ENCODE peak calls at places on chromosome 5, in five cellular contexts. One of them, this sample, is unnamed.

GRCh38 chr5:132063090-132063911 is 2.8 kb downstream of the IL3 start:
- DNase-seq in left cardiac atrium: peak; percentile 70
- DNase-seq in KBM-7: peak; percentile 77
- DNase-seq in globus pallidus: peak; percentile 32
- DNase-seq in type B pancreatic cell: peak; percentile 82
- DNase-seq in this sample: peak; percentile 85

GRCh38 chr5:78750281-78750680 is 101.7 kb upstream of the LHFPL2 start:
- DNase-seq in left cardiac atrium: no peak
- DNase-seq in KBM-7: no peak
- DNase-seq in globus pallidus: no peak
- DNase-seq in type B pancreatic cell: no peak
- DNase-seq in this sample: no peak

GRCh38 chr5:43338856-43339255 is 25.6 kb upstream of the HMGCS1 start:
- DNase-seq in left cardiac atrium: no peak
- DNase-seq in KBM-7: peak; percentile 60
- DNase-seq in globus pallidus: no peak
- DNase-seq in type B pancreatic cell: no peak
- DNase-seq in this sample: no peak

GRCh38 chr5:71974622-71975021 is 132.7 kb upstream of the MAP1B start:
- DNase-seq in left cardiac atrium: no peak
- DNase-seq in KBM-7: no peak
- DNase-seq in globus pallidus: no peak
- DNase-seq in type B pancreatic cell: no peak
- DNase-seq in this sample: no peak

GRCh38 chr5:147485046-147485445 is 24.8 kb downstream of the DPYSL3 start:
- DNase-seq in left cardiac atrium: no peak
- DNase-seq in KBM-7: no peak
- DNase-seq in globus pallidus: no peak
- DNase-seq in type B pancreatic cell: no peak
- DNase-seq in this sample: no peak

GRCh38 chr5:122498163-122498562 is 186.1 kb downstream of the SNCAIP start:
- DNase-seq in left cardiac atrium: no peak
- DNase-seq in KBM-7: no peak
- DNase-seq in globus pallidus: peak; percentile 27
- DNase-seq in type B pancreatic cell: no peak
- DNase-seq in this sample: no peak

GRCh38 chr5:32278403-32278802 is 34.3 kb downstream of the MTMR12 start:
- DNase-seq in left cardiac atrium: no peak
- DNase-seq in KBM-7: no peak
- DNase-seq in globus pallidus: no peak
- DNase-seq in type B pancreatic cell: no peak
- DNase-seq in this sample: no peak

GRCh38 chr5:1737790-1738405 is 61.7 kb downstream of the MRPL36 start:
- DNase-seq in left cardiac atrium: no peak
- DNase-seq in KBM-7: peak; percentile 62
- DNase-seq in globus pallidus: no peak
- DNase-seq in type B pancreatic cell: no peak
- DNase-seq in this sample: peak; percentile 82

GRCh38 chr5:126354012-126354856 is 69.0 kb upstream of the GRAMD2B start:
- DNase-seq in left cardiac atrium: no peak
- DNase-seq in KBM-7: peak; percentile 30
- DNase-seq in globus pallidus: peak; percentile 77
- DNase-seq in type B pancreatic cell: no peak
- DNase-seq in this sample: peak; percentile 66

GRCh38 chr5:125394661-125395280 is 648.3 kb upstream of the ZNF608 start:
- DNase-seq in left cardiac atrium: no peak
- DNase-seq in KBM-7: no peak
- DNase-seq in globus pallidus: no peak
- DNase-seq in type B pancreatic cell: no peak
- DNase-seq in this sample: no peak

GRCh38 chr5:143646961-143647360 is 165.0 kb upstream of the HMHB1 start:
- DNase-seq in left cardiac atrium: no peak
- DNase-seq in KBM-7: no peak
- DNase-seq in globus pallidus: no peak
- DNase-seq in type B pancreatic cell: no peak
- DNase-seq in this sample: no peak

GRCh38 chr5:37701868-37702267 is 138.0 kb downstream of the GDNF start:
- DNase-seq in left cardiac atrium: no peak
- DNase-seq in KBM-7: no peak
- DNase-seq in globus pallidus: no peak
- DNase-seq in type B pancreatic cell: no peak
- DNase-seq in this sample: no peak

GRCh38 chr5:32711693-32712462 is 757 bp downstream of the NPR3 start:
- DNase-seq in left cardiac atrium: peak; percentile 63
- DNase-seq in KBM-7: peak; percentile 63
- DNase-seq in globus pallidus: no peak
- DNase-seq in type B pancreatic cell: no peak
- DNase-seq in this sample: no peak

GRCh38 chr5:35087971-35088370 is 40.2 kb upstream of the AGXT2 start:
- DNase-seq in left cardiac atrium: no peak
- DNase-seq in KBM-7: no peak
- DNase-seq in globus pallidus: no peak
- DNase-seq in type B pancreatic cell: no peak
- DNase-seq in this sample: no peak

GRCh38 chr5:78757269-78758053 is 108.9 kb upstream of the LHFPL2 start:
- DNase-seq in left cardiac atrium: peak; percentile 43
- DNase-seq in KBM-7: no peak
- DNase-seq in globus pallidus: no peak
- DNase-seq in type B pancreatic cell: no peak
- DNase-seq in this sample: no peak

GRCh38 chr5:135219868-135220267 is 179.2 kb downstream of the MACROH2A1 start:
- DNase-seq in left cardiac atrium: no peak
- DNase-seq in KBM-7: no peak
- DNase-seq in globus pallidus: no peak
- DNase-seq in type B pancreatic cell: peak; percentile 42
- DNase-seq in this sample: no peak

GRCh38 chr5:54175-54730 is 37.7 kb upstream of the PLEKHG4B start:
- DNase-seq in left cardiac atrium: no peak
- DNase-seq in KBM-7: no peak
- DNase-seq in globus pallidus: no peak
- DNase-seq in type B pancreatic cell: no peak
- DNase-seq in this sample: no peak

GRCh38 chr5:60522299-60522915 is 177.6 kb downstream of the DEPDC1B start:
- DNase-seq in left cardiac atrium: no peak
- DNase-seq in KBM-7: no peak
- DNase-seq in globus pallidus: no peak
- DNase-seq in type B pancreatic cell: no peak
- DNase-seq in this sample: peak; percentile 90

GRCh38 chr5:87101321-87101720 is 166.4 kb upstream of the RASA1 start:
- DNase-seq in left cardiac atrium: no peak
- DNase-seq in KBM-7: no peak
- DNase-seq in globus pallidus: no peak
- DNase-seq in type B pancreatic cell: no peak
- DNase-seq in this sample: no peak

GRCh38 chr5:56233230-56233629 is at the start of gene ANKRD55:
- DNase-seq in left cardiac atrium: no peak
- DNase-seq in KBM-7: no peak
- DNase-seq in globus pallidus: peak; percentile 7
- DNase-seq in type B pancreatic cell: no peak
- DNase-seq in this sample: no peak

GRCh38 chr5:6715271-6715670 is 2.0 kb downstream of the TENT4A start:
- DNase-seq in left cardiac atrium: no peak
- DNase-seq in KBM-7: no peak
- DNase-seq in globus pallidus: no peak
- DNase-seq in type B pancreatic cell: peak; percentile 20
- DNase-seq in this sample: no peak

GRCh38 chr5:171848911-171849520 is 63.4 kb downstream of the SMIM23 start:
- DNase-seq in left cardiac atrium: no peak
- DNase-seq in KBM-7: no peak
- DNase-seq in globus pallidus: no peak
- DNase-seq in type B pancreatic cell: no peak
- DNase-seq in this sample: no peak

GRCh38 chr5:104977530-104977929 is 1414.9 kb upstream of the NUDT12 start:
- DNase-seq in left cardiac atrium: no peak
- DNase-seq in KBM-7: no peak
- DNase-seq in globus pallidus: no peak
- DNase-seq in type B pancreatic cell: no peak
- DNase-seq in this sample: no peak

GRCh38 chr5:115375922-115376321 is 79.5 kb upstream of the CCDC112 start:
- DNase-seq in left cardiac atrium: peak; percentile 33
- DNase-seq in KBM-7: no peak
- DNase-seq in globus pallidus: no peak
- DNase-seq in type B pancreatic cell: no peak
- DNase-seq in this sample: no peak

GRCh38 chr5:170192829-170193228 is 40.0 kb upstream of the C5orf58 start:
- DNase-seq in left cardiac atrium: no peak
- DNase-seq in KBM-7: no peak
- DNase-seq in globus pallidus: no peak
- DNase-seq in type B pancreatic cell: no peak
- DNase-seq in this sample: no peak

GRCh38 chr5:87541033-87541432 is 128.3 kb upstream of the CCNH start:
- DNase-seq in left cardiac atrium: peak; percentile 77
- DNase-seq in KBM-7: no peak
- DNase-seq in globus pallidus: peak; percentile 92
- DNase-seq in type B pancreatic cell: no peak
- DNase-seq in this sample: peak; percentile 41

GRCh38 chr5:103425686-103426454 is 136.7 kb downstream of the NUDT12 start:
- DNase-seq in left cardiac atrium: no peak
- DNase-seq in KBM-7: no peak
- DNase-seq in globus pallidus: no peak
- DNase-seq in type B pancreatic cell: no peak
- DNase-seq in this sample: no peak

GRCh38 chr5:93322970-93323369 is 258.0 kb downstream of the NR2F1-AS1 start:
- DNase-seq in left cardiac atrium: no peak
- DNase-seq in KBM-7: no peak
- DNase-seq in globus pallidus: no peak
- DNase-seq in type B pancreatic cell: no peak
- DNase-seq in this sample: no peak

GRCh38 chr5:73204302-73204701 is 31.3 kb downstream of the TMEM174 start:
- DNase-seq in left cardiac atrium: no peak
- DNase-seq in KBM-7: no peak
- DNase-seq in globus pallidus: no peak
- DNase-seq in type B pancreatic cell: no peak
- DNase-seq in this sample: no peak

GRCh38 chr5:1758574-1758973 is 41.1 kb downstream of the MRPL36 start:
- DNase-seq in left cardiac atrium: no peak
- DNase-seq in KBM-7: no peak
- DNase-seq in globus pallidus: no peak
- DNase-seq in type B pancreatic cell: no peak
- DNase-seq in this sample: no peak

GRCh38 chr5:102778478-102778877 is 23.4 kb downstream of the PAM start:
- DNase-seq in left cardiac atrium: no peak
- DNase-seq in KBM-7: no peak
- DNase-seq in globus pallidus: no peak
- DNase-seq in type B pancreatic cell: no peak
- DNase-seq in this sample: no peak

GRCh38 chr5:154058055-154059038 is 19.6 kb downstream of the MFAP3 start:
- DNase-seq in left cardiac atrium: no peak
- DNase-seq in KBM-7: no peak
- DNase-seq in globus pallidus: no peak
- DNase-seq in type B pancreatic cell: no peak
- DNase-seq in this sample: peak; percentile 89

GRCh38 chr5:157874861-157875260 is 15.9 kb upstream of the CLINT1 start:
- DNase-seq in left cardiac atrium: no peak
- DNase-seq in KBM-7: no peak
- DNase-seq in globus pallidus: no peak
- DNase-seq in type B pancreatic cell: no peak
- DNase-seq in this sample: no peak

GRCh38 chr5:125222597-125223240 is 476.3 kb upstream of the ZNF608 start:
- DNase-seq in left cardiac atrium: no peak
- DNase-seq in KBM-7: no peak
- DNase-seq in globus pallidus: no peak
- DNase-seq in type B pancreatic cell: no peak
- DNase-seq in this sample: no peak

GRCh38 chr5:113065626-113066025 is 89.0 kb downstream of the DCP2 start:
- DNase-seq in left cardiac atrium: no peak
- DNase-seq in KBM-7: no peak
- DNase-seq in globus pallidus: no peak
- DNase-seq in type B pancreatic cell: no peak
- DNase-seq in this sample: no peak

GRCh38 chr5:81486711-81487110 is 92.8 kb upstream of the ACOT12 start:
- DNase-seq in left cardiac atrium: no peak
- DNase-seq in KBM-7: no peak
- DNase-seq in globus pallidus: no peak
- DNase-seq in type B pancreatic cell: no peak
- DNase-seq in this sample: peak; percentile 66

GRCh38 chr5:73339711-73340110 is 108.9 kb downstream of the FOXD1 start:
- DNase-seq in left cardiac atrium: no peak
- DNase-seq in KBM-7: no peak
- DNase-seq in globus pallidus: no peak
- DNase-seq in type B pancreatic cell: no peak
- DNase-seq in this sample: no peak

This sample was measured in Karpas-422.